ENCODE peak calls at places on chromosome 21, in six cellular contexts. One of them, this sample, is unnamed.

GRCh38 chr21:34892196-34892595 is 156.9 kb downstream of the RUNX1 start:
- DNase-seq in heart right ventricle: no peak
- DNase-seq in effector memory CD4-positive, alpha-beta T cell: no peak
- DNase-seq in body of pancreas: no peak
- DNase-seq in A549: no peak
- DNase-seq in uterus: no peak
- DNase-seq in this sample: no peak

GRCh38 chr21:31204801-31205200 is 139.3 kb downstream of the TIAM1 start:
- DNase-seq in heart right ventricle: no peak
- DNase-seq in effector memory CD4-positive, alpha-beta T cell: no peak
- DNase-seq in body of pancreas: no peak
- DNase-seq in A549: no peak
- DNase-seq in uterus: no peak
- DNase-seq in this sample: no peak

GRCh38 chr21:36125513-36126121 is 9.3 kb upstream of the CBR3 start:
- DNase-seq in heart right ventricle: peak; percentile 45
- DNase-seq in effector memory CD4-positive, alpha-beta T cell: peak; percentile 38
- DNase-seq in body of pancreas: peak; percentile 64
- DNase-seq in A549: peak; percentile 51
- DNase-seq in uterus: no peak
- DNase-seq in this sample: peak; percentile 26

GRCh38 chr21:21688877-21689276 is 690.7 kb downstream of the NCAM2 start:
- DNase-seq in heart right ventricle: peak; percentile 4
- DNase-seq in effector memory CD4-positive, alpha-beta T cell: no peak
- DNase-seq in body of pancreas: no peak
- DNase-seq in A549: no peak
- DNase-seq in uterus: no peak
- DNase-seq in this sample: no peak

GRCh38 chr21:36816556-36817130 is 117.7 kb downstream of the SIM2 start:
- DNase-seq in heart right ventricle: no peak
- DNase-seq in effector memory CD4-positive, alpha-beta T cell: no peak
- DNase-seq in body of pancreas: no peak
- DNase-seq in A549: no peak
- DNase-seq in uterus: no peak
- DNase-seq in this sample: no peak

GRCh38 chr21:31182231-31183129 is 144.2 kb upstream of the KRTAP19-8 start:
- DNase-seq in heart right ventricle: no peak
- DNase-seq in effector memory CD4-positive, alpha-beta T cell: peak; percentile 14
- DNase-seq in body of pancreas: no peak
- DNase-seq in A549: no peak
- DNase-seq in uterus: no peak
- DNase-seq in this sample: peak; percentile 72

GRCh38 chr21:37257526-37257966 is 9.6 kb downstream of the VPS26C start:
- DNase-seq in heart right ventricle: peak; percentile 21
- DNase-seq in effector memory CD4-positive, alpha-beta T cell: no peak
- DNase-seq in body of pancreas: peak; percentile 17
- DNase-seq in A549: peak; percentile 42
- DNase-seq in uterus: peak; percentile 22
- DNase-seq in this sample: peak; percentile 30

GRCh38 chr21:36235058-36235582 is 78.5 kb downstream of the DOP1B start:
- DNase-seq in heart right ventricle: no peak
- DNase-seq in effector memory CD4-positive, alpha-beta T cell: no peak
- DNase-seq in body of pancreas: peak; percentile 9
- DNase-seq in A549: peak; percentile 43
- DNase-seq in uterus: no peak
- DNase-seq in this sample: no peak

GRCh38 chr21:35732788-35733187 is 327.5 kb downstream of the SETD4 start:
- DNase-seq in heart right ventricle: no peak
- DNase-seq in effector memory CD4-positive, alpha-beta T cell: no peak
- DNase-seq in body of pancreas: no peak
- DNase-seq in A549: no peak
- DNase-seq in uterus: no peak
- DNase-seq in this sample: no peak

GRCh38 chr21:14687277-14687642 is 141.1 kb upstream of the SAMSN1 start:
- DNase-seq in heart right ventricle: no peak
- DNase-seq in effector memory CD4-positive, alpha-beta T cell: no peak
- DNase-seq in body of pancreas: no peak
- DNase-seq in A549: no peak
- DNase-seq in uterus: no peak
- DNase-seq in this sample: no peak
- H3K27ac ChIP-seq in heart right ventricle: no peak overlapping the region
- H3K27ac ChIP-seq in effector memory CD4-positive, alpha-beta T cell: no peak overlapping the region
- H3K27ac ChIP-seq in body of pancreas: no peak overlapping the region
- H3K27ac ChIP-seq in A549: no peak overlapping the region
- H3K27ac ChIP-seq in uterus: no peak overlapping the region
- H3K27ac ChIP-seq in this sample: no peak overlapping the region

DNA sequence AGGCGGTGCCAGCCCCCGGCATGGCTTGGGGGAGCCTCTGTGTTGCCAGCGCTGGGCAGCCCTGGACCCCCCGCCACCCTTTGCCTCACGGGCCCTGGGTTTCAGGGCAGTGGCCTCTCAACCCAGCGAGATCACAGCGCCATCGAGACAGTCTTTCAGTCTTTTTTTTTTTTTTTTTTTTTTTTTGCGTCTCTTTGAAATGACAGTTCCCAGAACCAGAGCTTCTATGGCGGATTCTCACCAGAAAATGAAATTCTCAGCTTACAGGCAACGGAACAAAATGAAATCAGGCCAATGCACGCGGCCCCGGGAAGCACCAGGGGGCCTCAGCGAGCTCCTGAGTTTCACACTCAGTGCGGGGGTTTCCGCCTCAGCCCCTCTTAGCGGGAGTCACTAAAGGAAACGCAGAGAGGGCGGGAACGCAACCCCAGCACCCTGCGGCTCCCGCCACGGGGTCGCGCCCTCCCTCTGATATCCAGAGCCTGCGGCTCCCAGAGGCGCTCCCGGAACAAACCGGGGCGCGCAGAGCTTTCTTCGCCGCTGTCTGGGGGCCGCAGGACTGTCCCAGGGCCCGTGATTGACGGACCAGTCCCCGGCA is 8.0 kb upstream of the COL6A1 start:
- DNase-seq in heart right ventricle: peak; percentile 91
- DNase-seq in effector memory CD4-positive, alpha-beta T cell: peak; percentile 53
- DNase-seq in body of pancreas: peak; percentile 72
- DNase-seq in A549: peak; percentile 26
- DNase-seq in uterus: peak; percentile 92
- DNase-seq in this sample: peak; percentile 59
- H3K4me3 ChIP-seq in heart right ventricle: peak overlapping the region; percentile 58
- H3K4me3 ChIP-seq in effector memory CD4-positive, alpha-beta T cell: peak overlapping the region; percentile 58
- H3K4me3 ChIP-seq in body of pancreas: peak overlapping the region; percentile 42
- H3K4me3 ChIP-seq in A549: peak overlapping the region; percentile 34
- H3K4me3 ChIP-seq in uterus: peak overlapping the region; percentile 31
- H3K4me3 ChIP-seq in this sample: peak overlapping the region; percentile 78

GRCh38 chr21:44500111-44500510 is 39.9 kb downstream of the KRTAP10-1 start:
- DNase-seq in heart right ventricle: no peak
- DNase-seq in effector memory CD4-positive, alpha-beta T cell: no peak
- DNase-seq in body of pancreas: no peak
- DNase-seq in A549: no peak
- DNase-seq in uterus: no peak
- DNase-seq in this sample: no peak
- H3K27ac ChIP-seq in heart right ventricle: no peak overlapping the region
- H3K27ac ChIP-seq in effector memory CD4-positive, alpha-beta T cell: no peak overlapping the region
- H3K27ac ChIP-seq in body of pancreas: no peak overlapping the region
- H3K27ac ChIP-seq in A549: no peak overlapping the region
- H3K27ac ChIP-seq in uterus: no peak overlapping the region
- H3K27ac ChIP-seq in this sample: no peak overlapping the region

GRCh38 chr21:41769521-41769920 is 2.7 kb upstream of the RIPK4 start:
- DNase-seq in heart right ventricle: no peak
- DNase-seq in effector memory CD4-positive, alpha-beta T cell: no peak
- DNase-seq in body of pancreas: no peak
- DNase-seq in A549: no peak
- DNase-seq in uterus: no peak
- DNase-seq in this sample: no peak
- H3K4me3 ChIP-seq in heart right ventricle: no peak overlapping the region
- H3K4me3 ChIP-seq in effector memory CD4-positive, alpha-beta T cell: no peak overlapping the region
- H3K4me3 ChIP-seq in body of pancreas: no peak overlapping the region
- H3K4me3 ChIP-seq in A549: no peak overlapping the region
- H3K4me3 ChIP-seq in uterus: no peak overlapping the region
- H3K4me3 ChIP-seq in this sample: no peak overlapping the region

GRCh38 chr21:32306021-32306780 is 7.5 kb downstream of the MRAP start:
- DNase-seq in heart right ventricle: peak; percentile 35
- DNase-seq in effector memory CD4-positive, alpha-beta T cell: no peak
- DNase-seq in body of pancreas: no peak
- DNase-seq in A549: peak; percentile 17
- DNase-seq in uterus: no peak
- DNase-seq in this sample: no peak
- H3K27ac ChIP-seq in heart right ventricle: no peak overlapping the region
- H3K27ac ChIP-seq in effector memory CD4-positive, alpha-beta T cell: no peak overlapping the region
- H3K27ac ChIP-seq in body of pancreas: no peak overlapping the region
- H3K27ac ChIP-seq in A549: no peak overlapping the region
- H3K27ac ChIP-seq in uterus: no peak overlapping the region
- H3K27ac ChIP-seq in this sample: no peak overlapping the region

GRCh38 chr21:18477059-18477458 is 73.5 kb upstream of the TMPRSS15 start:
- DNase-seq in heart right ventricle: no peak
- DNase-seq in effector memory CD4-positive, alpha-beta T cell: no peak
- DNase-seq in body of pancreas: no peak
- DNase-seq in A549: no peak
- DNase-seq in uterus: no peak
- DNase-seq in this sample: no peak
- H3K4me3 ChIP-seq in heart right ventricle: no peak overlapping the region
- H3K4me3 ChIP-seq in effector memory CD4-positive, alpha-beta T cell: no peak overlapping the region
- H3K4me3 ChIP-seq in body of pancreas: no peak overlapping the region
- H3K4me3 ChIP-seq in A549: no peak overlapping the region
- H3K4me3 ChIP-seq in uterus: no peak overlapping the region
- H3K4me3 ChIP-seq in this sample: no peak overlapping the region

DNA sequence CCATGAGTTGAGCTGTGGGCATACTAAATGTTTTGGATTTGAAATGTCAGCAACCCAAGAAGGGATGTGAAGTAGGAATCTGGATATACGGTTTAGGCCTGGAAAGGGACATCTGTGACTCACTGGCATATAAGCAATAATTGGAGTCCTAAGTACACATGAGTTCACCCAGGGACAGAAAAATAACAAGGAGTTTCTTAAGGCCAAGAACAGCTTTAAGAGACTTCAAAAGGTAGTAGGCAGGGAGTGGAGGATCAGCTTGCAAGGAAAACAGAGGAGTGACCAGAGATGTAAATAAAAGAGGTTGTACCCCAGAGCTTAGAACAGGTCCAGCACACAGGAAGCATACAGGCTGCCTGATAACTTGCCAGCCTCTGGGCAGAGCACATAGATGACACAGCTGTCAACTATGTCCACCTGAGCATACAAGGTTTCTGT is 28.1 kb downstream of the TMEM50B start:
- DNase-seq in heart right ventricle: no peak
- DNase-seq in effector memory CD4-positive, alpha-beta T cell: no peak
- DNase-seq in body of pancreas: no peak
- DNase-seq in A549: peak; percentile 9
- DNase-seq in uterus: no peak
- DNase-seq in this sample: no peak
- H3K27ac ChIP-seq in heart right ventricle: no peak overlapping the region
- H3K27ac ChIP-seq in effector memory CD4-positive, alpha-beta T cell: no peak overlapping the region
- H3K27ac ChIP-seq in body of pancreas: no peak overlapping the region
- H3K27ac ChIP-seq in A549: no peak overlapping the region
- H3K27ac ChIP-seq in uterus: no peak overlapping the region
- H3K27ac ChIP-seq in this sample: no peak overlapping the region

GRCh38 chr21:41612674-41613250 is 104.8 kb upstream of the TMPRSS2 start:
- DNase-seq in heart right ventricle: peak; percentile 63
- DNase-seq in effector memory CD4-positive, alpha-beta T cell: no peak
- DNase-seq in body of pancreas: peak; percentile 65
- DNase-seq in A549: peak; percentile 75
- DNase-seq in uterus: peak; percentile 77
- DNase-seq in this sample: no peak

GRCh38 chr21:41614456-41615010 is 106.6 kb upstream of the TMPRSS2 start:
- DNase-seq in heart right ventricle: no peak
- DNase-seq in effector memory CD4-positive, alpha-beta T cell: no peak
- DNase-seq in body of pancreas: no peak
- DNase-seq in A549: no peak
- DNase-seq in uterus: no peak
- DNase-seq in this sample: no peak

GRCh38 chr21:41615613-41616012 is 107.7 kb upstream of the TMPRSS2 start:
- DNase-seq in heart right ventricle: no peak
- DNase-seq in effector memory CD4-positive, alpha-beta T cell: no peak
- DNase-seq in body of pancreas: no peak
- DNase-seq in A549: no peak
- DNase-seq in uterus: no peak
- DNase-seq in this sample: no peak

GRCh38 chr21:41613421-41613998 is 105.6 kb upstream of the TMPRSS2 start:
- DNase-seq in heart right ventricle: no peak
- DNase-seq in effector memory CD4-positive, alpha-beta T cell: no peak
- DNase-seq in body of pancreas: no peak
- DNase-seq in A549: no peak
- DNase-seq in uterus: no peak
- DNase-seq in this sample: no peak

DNA sequence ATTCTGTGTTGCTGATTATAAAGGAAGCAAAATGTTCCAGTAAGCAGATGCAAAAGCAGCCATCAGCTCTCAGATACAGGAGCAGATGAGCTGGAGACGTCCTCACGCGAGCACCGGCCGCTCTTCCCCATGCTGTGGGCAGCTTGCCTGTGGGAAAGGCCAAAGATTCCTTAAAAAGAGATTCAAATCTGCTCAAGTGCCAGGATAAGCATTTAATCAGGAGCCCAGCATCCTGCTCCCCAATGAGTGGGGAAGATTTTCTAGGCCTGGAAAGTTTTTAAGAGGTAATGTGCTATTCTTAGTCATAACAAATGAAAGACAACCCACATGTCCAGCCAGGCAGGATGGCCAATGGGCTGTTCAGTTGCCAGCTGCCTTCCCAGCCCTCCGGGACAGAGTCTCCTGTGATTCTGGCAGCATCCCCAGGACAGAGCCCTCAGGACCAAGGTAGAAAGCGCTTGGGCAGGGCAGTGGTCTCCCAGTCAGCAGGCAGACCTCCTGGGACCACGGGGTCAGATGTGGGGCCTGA is 108.2 kb upstream of the TMPRSS2 start:
- DNase-seq in heart right ventricle: no peak
- DNase-seq in effector memory CD4-positive, alpha-beta T cell: no peak
- DNase-seq in body of pancreas: no peak
- DNase-seq in A549: no peak
- DNase-seq in uterus: no peak
- DNase-seq in this sample: no peak
- H3K4me3 ChIP-seq in heart right ventricle: no peak overlapping the region
- H3K4me3 ChIP-seq in effector memory CD4-positive, alpha-beta T cell: no peak overlapping the region
- H3K4me3 ChIP-seq in body of pancreas: no peak overlapping the region
- H3K4me3 ChIP-seq in A549: no peak overlapping the region
- H3K4me3 ChIP-seq in uterus: no peak overlapping the region
- H3K4me3 ChIP-seq in this sample: no peak overlapping the region